ENCODE peak calls at places on chromosomes 2 and 18, in eight cellular contexts. Q is lower leg skin, L is HCT116, H is body of pancreas, E is IMR-90, K is right lobe of liver, V is breast epithelium, M is H54. J is an unnamed sample.

GRCh38 chr2:10790228-10790973 is 22.2 kb downstream of the PDIA6 start:
- DNase-seq in Q (no peak), L (no peak), H (no peak), E (no peak), K (no peak), V (no peak), M (no peak), J (no peak)

GRCh38 chr2:85324639-85325465 is 2.9 kb downstream of the TGOLN2 start:
- DNase-seq in Q (no peak), L (no peak), H (no peak), E (peak), K (peak), V (no peak), M (no peak), J (no peak)

GRCh38 chr2:42429352-42429751 is 64.4 kb downstream of the KCNG3 start:
- DNase-seq in Q (no peak), L (no peak), H (no peak), E (no peak), K (no peak), V (no peak), M (no peak), J (no peak)

GRCh38 chr2:240278661-240279060 is 138.2 kb upstream of the OTOS start:
- DNase-seq in Q (no peak), L (no peak), H (no peak), E (peak), K (no peak), V (no peak), M (no peak), J (no peak)

GRCh38 chr2:166239548-166239947 is 111.7 kb upstream of the SCN1A start:
- DNase-seq in Q (no peak), L (no peak), H (no peak), E (peak), K (no peak), V (no peak), M (peak), J (no peak)

GRCh38 chr18:62098960-62099359 is 87.9 kb downstream of the PIGN start:
- DNase-seq in Q (no peak), L (no peak), H (no peak), E (no peak), K (no peak), V (no peak), M (no peak), J (no peak)

GRCh38 chr18:41936471-41937134 is 18.4 kb upstream of the PIK3C3 start:
- DNase-seq in Q (no peak), L (no peak), H (no peak), E (no peak), K (no peak), V (no peak), M (no peak), J (no peak)

GRCh38 chr2:43054367-43054766 is 172.0 kb downstream of the ZFP36L2 start:
- DNase-seq in Q (no peak), L (no peak), H (no peak), E (no peak), K (no peak), V (no peak), M (no peak), J (no peak)

GRCh38 chr2:33022989-33023731 is 76.4 kb downstream of the LTBP1 start:
- DNase-seq in Q (no peak), L (peak), H (no peak), E (peak), K (no peak), V (no peak), M (peak), J (no peak)

GRCh38 chr2:175964195-175964594 is 37.9 kb downstream of the LNPK start:
- DNase-seq in Q (no peak), L (peak), H (no peak), E (no peak), K (no peak), V (no peak), M (no peak), J (no peak)

GRCh38 chr2:10493636-10494281 is 45.6 kb upstream of the ODC1 start:
- DNase-seq in Q (peak), L (no peak), H (no peak), E (peak), K (no peak), V (peak), M (peak), J (peak)

GRCh38 chr2:15182275-15182674 is 378.9 kb downstream of the NBAS start:
- DNase-seq in Q (no peak), L (no peak), H (no peak), E (no peak), K (no peak), V (no peak), M (no peak), J (no peak)

DNA sequence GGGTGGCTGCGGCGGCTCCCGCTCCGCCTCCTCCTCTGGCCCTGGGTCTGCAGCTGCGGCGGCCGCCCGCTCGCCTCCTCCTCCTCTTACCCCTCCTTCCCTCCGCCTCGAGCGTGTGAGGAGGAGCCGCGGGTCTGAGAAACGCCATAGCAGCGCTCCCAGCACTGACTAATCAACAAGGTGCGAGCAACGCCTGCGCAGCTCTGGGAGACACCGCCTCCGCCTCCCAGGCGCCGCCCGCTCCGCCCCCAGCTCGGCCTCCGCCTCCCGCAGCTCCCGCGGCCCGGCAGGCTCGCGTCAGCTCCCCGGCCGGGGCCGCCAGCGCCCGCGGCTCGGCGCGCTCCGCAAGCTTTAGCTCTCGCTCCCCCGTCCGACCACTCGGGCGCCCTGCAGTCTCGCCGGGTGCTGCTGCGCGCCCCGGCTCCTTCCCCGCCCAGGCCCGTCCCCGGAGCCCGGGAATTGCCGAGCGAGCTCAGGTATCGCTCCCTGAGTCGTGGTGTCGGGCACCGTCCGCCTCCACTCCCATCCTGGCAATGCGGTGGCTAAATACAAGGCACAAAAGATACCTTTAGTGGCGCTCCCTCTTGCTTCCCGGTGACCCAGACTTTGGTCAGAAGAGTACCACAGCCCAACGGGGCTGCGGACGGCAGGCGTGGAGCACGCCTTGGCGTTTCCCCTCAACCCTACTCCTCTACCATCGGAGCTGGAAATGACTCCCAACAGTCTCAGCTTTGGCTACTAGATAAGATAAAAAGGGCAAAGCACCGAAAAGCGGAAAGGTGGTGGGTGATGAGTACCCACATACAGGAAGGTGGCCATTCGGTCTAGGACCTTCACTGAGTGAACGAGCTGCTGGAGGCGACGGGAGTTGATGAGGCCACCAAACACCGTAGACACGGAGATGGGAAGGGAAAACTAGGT is at the start of gene GAREM1:
- DNase-seq in Q (peak), L (peak), H (peak), E (peak), K (peak), V (peak), M (peak), J (peak)
- TF ChIP-seq POLR2A in Q (no peak), L (peak), H (peak), E (peak), K (peak), V (peak), M (no peak), J (peak)

GRCh38 chr2:47638430-47638829 is 144.5 kb upstream of the MSH6 start:
- DNase-seq in Q (no peak), L (no peak), H (no peak), E (no peak), K (peak), V (no peak), M (no peak), J (no peak)
- TF ChIP-seq POLR2A in Q (no peak), L (no peak), H (no peak), E (no peak), K (no peak), V (no peak), M (no peak), J (no peak)

DNA sequence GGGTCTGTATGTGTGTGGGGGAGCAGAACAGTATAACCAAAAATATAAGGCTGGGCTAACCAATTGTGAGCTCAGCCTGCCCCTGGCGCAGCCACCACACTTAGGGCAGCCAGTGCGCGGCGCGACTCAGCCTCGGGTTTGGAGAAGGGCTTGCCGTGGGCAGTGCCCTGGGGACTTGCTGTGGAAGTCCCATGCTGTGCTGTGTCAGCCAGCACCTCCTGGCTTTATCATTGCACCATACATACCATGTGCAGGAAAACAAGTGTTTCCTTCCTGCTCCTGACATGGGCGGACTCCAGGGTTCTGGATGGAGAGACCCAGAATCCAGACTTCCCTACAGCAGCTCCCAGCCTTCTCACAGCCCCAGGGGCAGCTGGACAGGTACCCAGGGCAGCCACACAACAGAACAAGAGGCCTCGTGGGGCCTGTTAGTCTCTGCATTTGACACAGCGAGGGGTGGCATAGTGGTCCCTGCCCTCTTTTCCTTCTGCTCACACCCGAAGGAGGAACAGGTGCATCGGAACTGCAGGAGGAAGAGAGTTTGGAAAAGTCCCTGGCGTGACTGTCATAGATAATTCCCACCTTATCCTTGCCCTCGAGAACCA is 54.2 kb downstream of the SDC1 start:
- DNase-seq in Q (no peak), L (no peak), H (no peak), E (no peak), K (no peak), V (no peak), M (no peak), J (no peak)
- TF ChIP-seq POLR2A in Q (no peak), L (no peak), H (no peak), E (no peak), K (no peak), V (no peak), M (no peak), J (no peak)

DNA sequence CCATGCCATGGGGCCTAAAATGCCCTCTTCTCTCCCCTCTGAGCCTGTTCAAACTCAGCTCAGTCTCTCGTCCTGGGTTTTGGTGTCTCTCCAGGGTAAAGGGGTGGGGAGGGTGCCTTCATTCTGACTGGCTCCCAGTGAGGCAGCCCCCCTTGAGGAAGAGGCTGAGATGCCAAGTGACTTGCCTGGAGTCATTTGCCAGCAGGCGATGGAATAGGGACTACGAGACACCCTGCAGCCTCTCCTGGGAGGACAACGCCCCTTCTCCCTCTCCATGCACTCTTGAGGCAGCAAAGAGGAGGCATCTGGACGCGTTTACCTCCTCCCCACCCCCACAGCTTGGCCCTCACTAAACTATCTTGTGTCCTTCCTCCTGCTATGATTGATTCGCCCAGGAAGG is 765 bp upstream of the STON1 start:
- DNase-seq in Q (no peak), L (no peak), H (no peak), E (no peak), K (no peak), V (no peak), M (no peak), J (no peak)
- TF ChIP-seq POLR2A in Q (no peak), L (no peak), H (no peak), E (no peak), K (no peak), V (no peak), M (no peak), J (no peak)

DNA sequence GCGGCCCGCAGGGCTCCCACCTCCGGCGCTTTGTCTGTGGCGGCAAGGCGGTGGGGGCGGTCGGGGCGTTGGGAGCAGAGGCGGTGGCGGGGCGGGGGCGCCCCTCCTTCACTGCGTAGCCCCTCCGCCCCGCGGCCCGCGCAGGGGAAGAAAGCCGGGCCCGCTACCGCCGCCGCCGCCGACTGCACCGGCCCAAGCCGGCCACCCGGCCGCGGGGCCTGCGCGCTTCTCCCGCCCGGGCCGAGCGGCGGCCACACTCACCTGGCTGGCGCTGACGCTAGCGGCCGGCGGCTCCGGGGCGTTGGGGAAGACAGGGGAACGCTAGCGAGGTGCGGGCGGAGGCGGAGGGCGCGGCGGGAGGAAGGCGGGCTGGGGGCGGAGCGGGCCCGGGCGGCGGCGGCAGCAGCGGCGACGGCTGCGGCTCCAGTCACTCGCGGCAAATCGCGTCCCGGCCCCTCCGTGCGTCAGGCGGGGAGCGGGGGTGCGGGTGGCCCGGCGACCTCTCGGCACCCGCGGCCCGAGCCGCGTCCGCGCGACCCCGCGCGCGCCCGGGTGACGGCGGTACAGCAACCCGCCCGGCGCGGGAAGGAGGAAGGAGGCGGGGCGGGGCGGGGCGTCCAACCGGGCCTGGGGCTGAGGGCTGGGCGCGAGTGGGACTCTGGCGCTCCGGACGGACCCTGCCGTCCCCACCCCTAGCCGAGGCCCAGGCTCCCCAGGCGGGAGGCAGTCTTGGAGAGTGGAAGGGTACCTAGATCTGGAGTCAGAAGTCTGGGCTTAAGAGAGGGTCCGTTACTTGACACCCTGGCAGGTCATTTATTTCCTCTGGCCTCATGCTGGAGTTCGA is at the start of gene SESTD1:
- DNase-seq in Q (peak), L (no peak), H (peak), E (peak), K (peak), V (peak), M (peak), J (no peak)
- TF ChIP-seq POLR2A in Q (no peak), L (peak), H (peak), E (no peak), K (peak), V (no peak), M (peak), J (peak)

GRCh38 chr18:9958861-9959399 is 45.1 kb downstream of the VAPA start:
- DNase-seq in Q (no peak), L (no peak), H (no peak), E (no peak), K (no peak), V (no peak), M (no peak), J (no peak)
- TF ChIP-seq POLR2A in Q (no peak), L (no peak), H (no peak), E (no peak), K (no peak), V (no peak), M (no peak), J (no peak)